ENCODE peak calls at places on chromosomes 6 and 20, in five cellular contexts. One of them, this sample, is unnamed.

GRCh38 chr6:22530506-22530905 is 38.9 kb upstream of the HDGFL1 start:
- DNase-seq in Peyer's patch: no peak
- DNase-seq in cardiac fibroblast: no peak
- DNase-seq in heart right ventricle: no peak
- DNase-seq in RWPE1: no peak
- DNase-seq in this sample: no peak

GRCh38 chr20:41276317-41276751 is 41.2 kb downstream of the ZHX3 start:
- DNase-seq in Peyer's patch: no peak
- DNase-seq in cardiac fibroblast: peak; percentile 35
- DNase-seq in heart right ventricle: no peak
- DNase-seq in RWPE1: no peak
- DNase-seq in this sample: no peak

GRCh38 chr6:75268121-75268987 is 16.2 kb downstream of the TMEM30A start:
- DNase-seq in Peyer's patch: no peak
- DNase-seq in cardiac fibroblast: no peak
- DNase-seq in heart right ventricle: no peak
- DNase-seq in RWPE1: peak; percentile 26
- DNase-seq in this sample: no peak

GRCh38 chr6:22153384-22154158 is 143.3 kb downstream of the PRL start:
- DNase-seq in Peyer's patch: no peak
- DNase-seq in cardiac fibroblast: no peak
- DNase-seq in heart right ventricle: no peak
- DNase-seq in RWPE1: no peak
- DNase-seq in this sample: peak; percentile 8

GRCh38 chr6:111201155-111201554 is 113.9 kb downstream of the SLC16A10 start:
- DNase-seq in Peyer's patch: no peak
- DNase-seq in cardiac fibroblast: no peak
- DNase-seq in heart right ventricle: no peak
- DNase-seq in RWPE1: no peak
- DNase-seq in this sample: no peak

GRCh38 chr20:1946762-1947534 is 46.9 kb downstream of the PDYN start:
- DNase-seq in Peyer's patch: peak; percentile 30
- DNase-seq in cardiac fibroblast: peak; percentile 33
- DNase-seq in heart right ventricle: peak; percentile 30
- DNase-seq in RWPE1: peak; percentile 28
- DNase-seq in this sample: no peak

GRCh38 chr20:53736122-53736756 is 142.6 kb upstream of the ZNF217 start:
- DNase-seq in Peyer's patch: no peak
- DNase-seq in cardiac fibroblast: peak; percentile 23
- DNase-seq in heart right ventricle: no peak
- DNase-seq in RWPE1: no peak
- DNase-seq in this sample: no peak

GRCh38 chr6:109595998-109596397 is 95.0 kb downstream of the AK9 start:
- DNase-seq in Peyer's patch: no peak
- DNase-seq in cardiac fibroblast: peak; percentile 37
- DNase-seq in heart right ventricle: no peak
- DNase-seq in RWPE1: peak; percentile 8
- DNase-seq in this sample: no peak

GRCh38 chr6:138011413-138011812 is 95.8 kb downstream of the PERP start:
- DNase-seq in Peyer's patch: no peak
- DNase-seq in cardiac fibroblast: no peak
- DNase-seq in heart right ventricle: no peak
- DNase-seq in RWPE1: no peak
- DNase-seq in this sample: no peak

GRCh38 chr6:36659271-36659670 is 19.2 kb upstream of the CDKN1A start:
- DNase-seq in Peyer's patch: no peak
- DNase-seq in cardiac fibroblast: peak; percentile 97
- DNase-seq in heart right ventricle: no peak
- DNase-seq in RWPE1: peak; percentile 49
- DNase-seq in this sample: no peak
- TF ChIP-seq CTCF in Peyer's patch: no peak
- TF ChIP-seq CTCF in cardiac fibroblast: no peak
- TF ChIP-seq CTCF in heart right ventricle: no peak
- TF ChIP-seq CTCF in RWPE1: no peak
- TF ChIP-seq CTCF in this sample: no peak

GRCh38 chr6:159633196-159633595 is 59.8 kb downstream of the SOD2 start:
- DNase-seq in Peyer's patch: no peak
- DNase-seq in cardiac fibroblast: peak; percentile 15
- DNase-seq in heart right ventricle: no peak
- DNase-seq in RWPE1: peak; percentile 53
- DNase-seq in this sample: no peak
- TF ChIP-seq CTCF in Peyer's patch: no peak
- TF ChIP-seq CTCF in cardiac fibroblast: peak; percentile 52
- TF ChIP-seq CTCF in heart right ventricle: no peak
- TF ChIP-seq CTCF in RWPE1: peak; percentile 40
- TF ChIP-seq CTCF in this sample: peak; percentile 65

DNA sequence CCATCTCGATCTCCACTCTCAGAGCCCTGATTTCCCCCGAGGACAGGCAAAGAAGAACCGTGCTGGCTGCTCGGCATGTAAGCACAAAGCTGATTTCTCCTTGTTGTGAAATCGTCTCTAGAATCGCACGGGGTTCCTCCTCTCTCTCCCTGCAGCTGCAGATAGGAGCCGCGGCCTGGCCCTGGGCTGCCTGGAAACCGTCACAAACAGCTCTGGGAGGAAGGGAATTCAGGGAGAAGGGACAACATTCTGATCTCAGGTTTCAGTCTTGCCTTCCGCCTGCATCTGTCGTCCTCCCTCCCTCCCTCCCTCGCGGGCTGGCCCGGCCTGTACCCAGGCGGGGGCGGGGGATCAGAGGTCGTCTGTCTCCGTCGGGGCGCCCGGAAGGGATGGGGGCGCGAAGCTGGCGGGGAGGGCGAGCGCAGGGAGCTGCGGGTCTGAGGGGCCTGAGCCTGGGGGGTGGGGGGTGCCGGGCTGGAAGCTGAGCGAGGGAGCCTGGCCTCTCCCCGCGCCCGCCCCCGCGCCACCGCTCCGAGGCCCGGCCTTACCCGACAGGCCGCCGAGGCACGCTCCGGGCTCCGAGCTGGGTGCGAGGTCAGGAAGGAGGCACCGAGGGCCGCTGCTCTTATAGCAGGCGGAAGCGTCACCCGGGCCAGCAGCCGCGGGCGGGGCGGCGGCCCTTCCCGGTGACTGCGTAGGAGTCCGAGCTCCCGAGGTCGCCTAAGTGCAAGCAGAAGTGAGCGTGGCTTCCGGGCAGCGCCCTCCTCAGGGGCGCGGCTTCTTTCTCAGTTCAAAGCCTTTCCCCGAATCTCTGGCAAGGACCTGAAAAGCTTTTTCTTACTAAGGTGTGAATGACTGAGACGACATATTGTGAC is at the start of gene SERPINB1:
- DNase-seq in Peyer's patch: peak; percentile 89
- DNase-seq in cardiac fibroblast: peak; percentile 95
- DNase-seq in heart right ventricle: peak; percentile 92
- DNase-seq in RWPE1: peak; percentile 72
- DNase-seq in this sample: peak; percentile 91
- TF ChIP-seq CTCF in Peyer's patch: no peak
- TF ChIP-seq CTCF in cardiac fibroblast: no peak
- TF ChIP-seq CTCF in heart right ventricle: no peak
- TF ChIP-seq CTCF in RWPE1: no peak
- TF ChIP-seq CTCF in this sample: peak; percentile 20

GRCh38 chr20:38290829-38291581 is 13.0 kb upstream of the BPI start:
- DNase-seq in Peyer's patch: no peak
- DNase-seq in cardiac fibroblast: peak; percentile 79
- DNase-seq in heart right ventricle: peak; percentile 50
- DNase-seq in RWPE1: peak; percentile 48
- DNase-seq in this sample: peak; percentile 61
- TF ChIP-seq CTCF in Peyer's patch: no peak
- TF ChIP-seq CTCF in cardiac fibroblast: peak; percentile 74
- TF ChIP-seq CTCF in heart right ventricle: no peak
- TF ChIP-seq CTCF in RWPE1: peak; percentile 66
- TF ChIP-seq CTCF in this sample: peak; percentile 58

DNA sequence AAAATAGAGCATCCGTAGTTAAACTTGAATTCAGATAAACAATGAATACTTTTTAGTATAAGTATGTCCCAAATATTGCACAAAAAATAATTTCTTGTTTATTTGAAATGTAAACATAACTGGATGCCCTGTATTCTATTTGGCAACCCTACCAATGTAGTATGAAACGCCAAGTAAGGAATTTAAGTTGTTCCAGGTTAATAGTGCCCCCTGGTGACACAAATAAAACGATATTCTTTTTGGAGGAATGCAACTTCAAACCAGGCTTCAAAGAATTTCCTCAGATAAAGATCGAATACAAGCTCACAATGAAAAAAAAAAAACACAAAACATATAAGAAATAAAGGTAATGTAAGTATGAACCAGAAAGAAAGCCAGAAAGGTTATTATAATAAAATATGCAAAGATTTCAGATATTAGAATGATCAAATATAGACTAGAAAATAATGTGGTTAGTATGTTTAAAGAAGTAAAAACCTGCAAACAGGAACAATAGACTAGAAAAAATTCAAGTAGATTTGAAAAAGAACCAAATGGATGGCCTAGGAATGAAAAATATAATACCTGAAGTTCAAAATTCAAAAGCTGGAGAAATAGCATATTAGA is 18.4 kb upstream of the AKAP7 start:
- DNase-seq in Peyer's patch: no peak
- DNase-seq in cardiac fibroblast: peak; percentile 78
- DNase-seq in heart right ventricle: no peak
- DNase-seq in RWPE1: peak; percentile 44
- DNase-seq in this sample: peak; percentile 11
- TF ChIP-seq CTCF in Peyer's patch: peak; percentile 39
- TF ChIP-seq CTCF in cardiac fibroblast: peak; percentile 21
- TF ChIP-seq CTCF in heart right ventricle: peak; percentile 23
- TF ChIP-seq CTCF in RWPE1: peak; percentile 62
- TF ChIP-seq CTCF in this sample: peak; percentile 48

GRCh38 chr20:15328084-15328483 is 990.7 kb upstream of the FLRT3 start:
- DNase-seq in Peyer's patch: no peak
- DNase-seq in cardiac fibroblast: no peak
- DNase-seq in heart right ventricle: no peak
- DNase-seq in RWPE1: no peak
- DNase-seq in this sample: no peak
- TF ChIP-seq CTCF in Peyer's patch: no peak
- TF ChIP-seq CTCF in cardiac fibroblast: no peak
- TF ChIP-seq CTCF in heart right ventricle: no peak
- TF ChIP-seq CTCF in RWPE1: no peak
- TF ChIP-seq CTCF in this sample: no peak

GRCh38 chr6:37741757-37742400 is 44.2 kb upstream of the MDGA1 start:
- DNase-seq in Peyer's patch: no peak
- DNase-seq in cardiac fibroblast: peak; percentile 29
- DNase-seq in heart right ventricle: no peak
- DNase-seq in RWPE1: no peak
- DNase-seq in this sample: no peak
- TF ChIP-seq CTCF in Peyer's patch: no peak
- TF ChIP-seq CTCF in cardiac fibroblast: peak; percentile 54
- TF ChIP-seq CTCF in heart right ventricle: peak; percentile 27
- TF ChIP-seq CTCF in RWPE1: no peak
- TF ChIP-seq CTCF in this sample: peak; percentile 6

GRCh38 chr6:125812394-125813231 is 21.9 kb downstream of the NCOA7 start:
- DNase-seq in Peyer's patch: no peak
- DNase-seq in cardiac fibroblast: peak; percentile 97
- DNase-seq in heart right ventricle: no peak
- DNase-seq in RWPE1: peak; percentile 23
- DNase-seq in this sample: peak; percentile 89
- TF ChIP-seq CTCF in Peyer's patch: no peak
- TF ChIP-seq CTCF in cardiac fibroblast: no peak
- TF ChIP-seq CTCF in heart right ventricle: no peak
- TF ChIP-seq CTCF in RWPE1: no peak
- TF ChIP-seq CTCF in this sample: no peak

GRCh38 chr20:45998761-45999160 is 9.9 kb upstream of the MMP9 start:
- DNase-seq in Peyer's patch: peak; percentile 37
- DNase-seq in cardiac fibroblast: no peak
- DNase-seq in heart right ventricle: no peak
- DNase-seq in RWPE1: no peak
- DNase-seq in this sample: no peak

GRCh38 chr20:45995213-45996097 is 13.3 kb upstream of the MMP9 start:
- DNase-seq in Peyer's patch: no peak
- DNase-seq in cardiac fibroblast: no peak
- DNase-seq in heart right ventricle: no peak
- DNase-seq in RWPE1: no peak
- DNase-seq in this sample: no peak

GRCh38 chr20:45998337-45998736 is 10.4 kb upstream of the MMP9 start:
- DNase-seq in Peyer's patch: no peak
- DNase-seq in cardiac fibroblast: no peak
- DNase-seq in heart right ventricle: no peak
- DNase-seq in RWPE1: no peak
- DNase-seq in this sample: no peak

GRCh38 chr20:45994761-45995160 is 13.9 kb upstream of the MMP9 start:
- DNase-seq in Peyer's patch: no peak
- DNase-seq in cardiac fibroblast: no peak
- DNase-seq in heart right ventricle: no peak
- DNase-seq in RWPE1: no peak
- DNase-seq in this sample: no peak

GRCh38 chr20:45997187-45997586 is 11.5 kb upstream of the MMP9 start:
- DNase-seq in Peyer's patch: no peak
- DNase-seq in cardiac fibroblast: no peak
- DNase-seq in heart right ventricle: no peak
- DNase-seq in RWPE1: no peak
- DNase-seq in this sample: no peak
- TF ChIP-seq CTCF in Peyer's patch: no peak
- TF ChIP-seq CTCF in cardiac fibroblast: no peak
- TF ChIP-seq CTCF in heart right ventricle: no peak
- TF ChIP-seq CTCF in RWPE1: no peak
- TF ChIP-seq CTCF in this sample: no peak